ENCODE peak calls at places on chromosome 7, in four cellular contexts. W is GM12878, Z is HepG2, M is K562. S is an unnamed sample.

GRCh38 chr7:7539152-7539551 is 3.5 kb upstream of the COL28A1 start:
- DNase-seq in W (no peak), Z (no peak), M (no peak), S (no peak)

GRCh38 chr7:20194586-20194985 is 22.6 kb downstream of the MACC1 start:
- DNase-seq in Z (no peak), M (no peak), W (no peak), S (no peak)

GRCh38 chr7:155962191-155962967 is 150.1 kb upstream of the SHH start:
- DNase-seq in W (peak), Z (peak), M (no peak), S (no peak)

GRCh38 chr7:106524690-106525059 is 136.3 kb downstream of the CCDC71L start:
- DNase-seq in Z (no peak), M (no peak), W (no peak), S (no peak)

GRCh38 chr7:138865843-138866242 is 67.8 kb upstream of the ATP6V0A4 start:
- DNase-seq in M (peak), W (peak), Z (no peak), S (no peak)

GRCh38 chr7:93921607-93922446 is at the start of gene GNG11:
- DNase-seq in Z (no peak), M (no peak), W (no peak), S (peak)

GRCh38 chr7:99014113-99014985 is 129.6 kb downstream of the SMURF1 start:
- DNase-seq in W (no peak), Z (no peak), M (no peak), S (no peak)

GRCh38 chr7:144908324-144908723 is 72.5 kb upstream of the TPK1 start:
- DNase-seq in W (no peak), Z (no peak), M (no peak), S (no peak)

GRCh38 chr7:51123322-51124021 is 193.1 kb downstream of the COBL start:
- DNase-seq in Z (no peak), M (no peak), W (no peak), S (no peak)

GRCh38 chr7:112071856-112072255 is 134.3 kb downstream of the DOCK4 start:
- DNase-seq in W (no peak), Z (no peak), M (no peak), S (no peak)

GRCh38 chr7:33534830-33535229 is 370.5 kb upstream of the BMPER start:
- DNase-seq in W (no peak), M (no peak), Z (no peak), S (no peak)

GRCh38 chr7:57211428-57212100 is 79.3 kb upstream of the ZNF479 start:
- DNase-seq in M (no peak), Z (no peak), W (no peak), S (no peak)

GRCh38 chr7:66013938-66014337 is 31.9 kb upstream of the GUSB start:
- DNase-seq in M (peak), Z (peak), W (no peak), S (peak)

GRCh38 chr7:31488562-31489203 is 25.2 kb upstream of the ITPRID1 start:
- DNase-seq in Z (peak), M (peak), W (peak), S (peak)

GRCh38 chr7:3588341-3588740 is 287.3 kb downstream of the SDK1 start:
- DNase-seq in W (no peak), Z (no peak), M (no peak), S (no peak)

DNA sequence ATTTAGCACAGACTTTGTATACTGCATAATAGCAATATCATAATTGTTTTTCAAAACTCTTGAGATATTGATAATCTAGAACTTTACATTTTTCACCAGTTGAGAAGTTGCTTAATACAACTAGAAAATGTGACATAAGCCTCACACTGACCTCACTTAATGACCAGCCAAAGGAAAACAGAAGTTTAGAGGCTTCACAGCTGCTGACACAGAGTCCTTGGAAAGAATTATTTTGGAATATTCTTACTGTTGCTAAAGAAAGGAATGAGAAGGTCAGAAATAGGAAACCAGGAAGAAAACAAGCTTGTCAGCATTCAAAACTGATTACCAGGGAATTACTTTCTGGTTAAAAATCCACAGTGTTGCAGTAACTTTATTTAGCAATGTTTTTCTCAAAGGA is 35.5 kb upstream of the WASL start:
- DNase-seq in M (no peak), W (no peak), Z (no peak), S (no peak)
- TF ChIP-seq TARDBP in M (no peak), W (no peak), Z (no peak), S (no peak)

GRCh38 chr7:159065852-159066480 is 78.7 kb downstream of the VIPR2 start:
- DNase-seq in M (no peak), W (no peak), Z (no peak), S (no peak)
- TF ChIP-seq FOXM1 in M (no peak), W (no peak), Z (no peak), S (no peak)

DNA sequence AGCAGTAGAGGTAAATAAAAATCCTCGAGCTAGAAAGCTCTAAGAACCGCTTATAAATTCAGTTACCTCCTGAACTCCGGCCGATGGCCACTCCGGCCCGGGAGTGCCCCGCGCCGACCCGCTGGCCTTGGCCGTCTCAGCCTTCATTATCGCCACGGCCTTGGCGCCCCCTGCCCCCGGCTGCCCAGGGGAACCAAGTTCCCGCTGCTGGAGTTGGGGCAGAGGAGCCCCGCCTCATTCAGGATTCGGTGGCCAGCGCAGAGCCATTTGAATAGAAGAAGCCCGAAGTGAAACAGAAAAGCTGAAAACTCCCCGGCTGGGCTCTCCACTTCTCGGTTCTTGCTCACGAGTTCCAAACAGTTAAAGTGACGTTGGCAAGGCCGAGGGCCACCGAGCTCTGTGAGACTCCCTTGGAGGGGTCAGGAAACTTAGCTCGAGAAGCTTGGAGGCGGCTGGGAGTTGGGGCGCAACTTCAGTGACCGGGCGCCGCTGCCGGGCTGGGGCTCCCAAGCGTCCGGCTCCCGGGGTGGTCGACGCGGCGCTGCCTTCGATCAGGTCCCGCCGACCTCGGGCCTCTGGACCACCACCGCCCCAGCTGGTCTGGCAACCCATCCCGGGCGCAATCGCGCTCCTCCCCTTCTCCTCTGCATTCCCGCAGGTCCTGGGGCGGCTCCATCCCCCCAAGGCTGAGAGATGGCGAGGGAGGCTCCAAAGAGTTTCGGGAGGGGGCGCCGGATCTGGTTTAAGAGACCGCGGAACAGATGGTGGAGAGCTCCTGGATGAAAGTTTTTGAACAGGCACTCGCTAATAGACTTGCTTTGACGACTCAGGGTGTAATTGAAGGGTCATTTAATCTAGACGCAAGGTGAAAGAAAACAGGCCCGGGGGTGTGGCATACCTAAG is 5.8 kb upstream of the FEZF1 start:
- DNase-seq in W (no peak), Z (no peak), M (no peak), S (no peak)
- TF ChIP-seq TARDBP in W (no peak), Z (no peak), M (no peak), S (no peak)

GRCh38 chr7:100016209-100016901 is 959 bp downstream of the ZKSCAN1 start:
- DNase-seq in W (no peak), Z (peak), M (peak), S (no peak)
- TF ChIP-seq FOXM1 in W (no peak), Z (no peak), M (no peak), S (no peak)

GRCh38 chr7:27169658-27170493 is 4.2 kb downstream of the HOXA10 start:
- DNase-seq in W (no peak), Z (no peak), M (no peak), S (no peak)
- TF ChIP-seq TARDBP in W (no peak), Z (no peak), M (no peak), S (no peak)

DNA sequence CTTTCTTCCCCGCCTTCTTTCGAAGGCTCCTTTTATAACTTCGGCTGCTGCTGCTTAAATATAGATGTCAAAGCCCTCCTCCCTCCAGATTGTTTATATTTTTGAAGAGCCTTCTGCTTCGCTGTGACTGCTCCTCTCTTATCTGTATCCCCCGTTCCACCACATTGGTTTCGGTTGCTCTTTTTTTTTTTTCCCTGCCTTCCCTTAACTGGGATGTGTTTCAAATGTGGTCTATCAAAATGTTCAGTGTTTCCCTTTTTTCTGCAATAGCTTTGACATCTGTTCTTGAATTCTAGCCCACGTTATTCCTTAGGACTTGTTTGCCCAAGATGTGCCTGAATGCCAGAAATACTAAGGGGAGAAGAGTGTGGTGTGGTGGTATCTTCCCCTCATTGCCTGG is 96.5 kb downstream of the CUX1 start:
- DNase-seq in M (peak), Z (no peak), W (no peak), S (no peak)
- TF ChIP-seq FOXM1 in M (no peak), Z (no peak), W (no peak), S (no peak)

GRCh38 chr7:123557016-123557630 is 495 bp downstream of the NDUFA5 start:
- DNase-seq in W (no peak), M (no peak), Z (no peak), S (no peak)
- TF ChIP-seq TARDBP in W (no peak), M (no peak), Z (no peak), S (no peak)

GRCh38 chr7:115387168-115387567 is 465.3 kb downstream of the MDFIC start:
- DNase-seq in Z (no peak), M (no peak), W (no peak), S (no peak)
- TF ChIP-seq FOXM1 in Z (no peak), M (no peak), W (no peak), S (no peak)

S was measured in HEK293T.